ENCODE peak calls at places on chromosomes 4 and X, in five cellular contexts. M, K, B, U and T are unnamed samples.

GRCh38 chrX:21438792-21439191 is 64.6 kb downstream of the CNKSR2 start:
- DNase-seq in M (no peak), K (no peak), B (no peak), U (no peak), T (no peak)

GRCh38 chr4:123603165-123603564 is 206.6 kb downstream of the SPRY1 start:
- DNase-seq in M (no peak), K (no peak), B (peak), U (no peak), T (no peak)

GRCh38 chrX:73977542-73978169 is 326.3 kb upstream of the ZCCHC13 start:
- DNase-seq in M (no peak), K (no peak), B (no peak), U (no peak), T (no peak)

GRCh38 chrX:96435636-96436035 is 249.0 kb upstream of the DIAPH2 start:
- DNase-seq in M (no peak), K (no peak), B (no peak), U (no peak), T (no peak)

GRCh38 chr4:136864580-136865185 is 667.6 kb downstream of the PCDH18 start:
- DNase-seq in M (no peak), K (no peak), B (no peak), U (peak), T (no peak)

GRCh38 chr4:70637239-70637920 is 8.8 kb downstream of the ENAM start:
- DNase-seq in M (no peak), K (no peak), B (no peak), U (no peak), T (no peak)

GRCh38 chrX:38854305-38854704 is 53.0 kb downstream of the MID1IP1 start:
- DNase-seq in M (no peak), K (no peak), B (no peak), U (no peak), T (no peak)

GRCh38 chr4:73421708-73422457 is 14.1 kb upstream of the AFP start:
- DNase-seq in M (no peak), K (no peak), B (no peak), U (no peak), T (no peak)

GRCh38 chr4:107814758-107815552 is 9.8 kb upstream of the SGMS2 start:
- DNase-seq in M (no peak), K (no peak), B (no peak), U (no peak), T (no peak)

GRCh38 chr4:110970642-110971041 is 347.8 kb upstream of the PITX2 start:
- DNase-seq in M (no peak), K (no peak), B (no peak), U (peak), T (no peak)

GRCh38 chrX:39513836-39514235 is 583.9 kb downstream of the BCOR start:
- DNase-seq in M (no peak), K (no peak), B (no peak), U (no peak), T (no peak)

GRCh38 chr4:124262211-124263179 is 450.0 kb downstream of the ANKRD50 start:
- DNase-seq in M (no peak), K (no peak), B (no peak), U (peak), T (no peak)

GRCh38 chr4:139875456-139875855 is 209.8 kb downstream of the MGST2 start:
- DNase-seq in M (no peak), K (no peak), B (no peak), U (no peak), T (no peak)

GRCh38 chrX:41313419-41313818 is 20.5 kb upstream of the DDX3X start:
- DNase-seq in M (no peak), K (no peak), B (no peak), U (peak), T (no peak)

GRCh38 chr4:46765465-46765864 is 143.6 kb downstream of the COX7B2 start:
- DNase-seq in M (no peak), K (no peak), B (peak), U (no peak), T (no peak)

GRCh38 chr4:118281611-118282442 is 71.0 kb downstream of the PRSS12 start:
- DNase-seq in M (no peak), K (no peak), B (no peak), U (peak), T (no peak)

DNA sequence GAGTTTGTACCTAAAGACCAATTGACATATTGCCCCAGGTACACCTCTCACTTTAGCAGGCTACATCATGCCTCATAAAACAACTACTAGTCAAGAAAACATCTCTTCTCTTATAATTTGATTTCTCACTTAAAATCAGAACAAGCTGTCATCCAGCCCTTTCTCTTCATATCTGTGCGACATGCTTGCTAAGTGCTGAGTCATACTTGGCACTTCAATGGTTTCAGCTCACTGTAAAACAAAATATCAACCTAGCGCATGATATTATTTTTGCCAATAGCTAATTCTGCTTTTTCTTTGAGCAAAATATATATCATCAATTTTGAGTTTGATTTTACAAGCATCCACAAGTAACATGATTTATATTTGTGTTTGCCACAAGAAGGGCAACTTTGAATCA is 27.9 kb upstream of the FUNDC1 start:
- DNase-seq in M (no peak), K (no peak), B (no peak), U (peak), T (no peak)
- TF ChIP-seq CTCF in M (no peak), K (no peak), B (no peak), U (no peak), T (no peak)

GRCh38 chr4:168154546-168155277 is 62.4 kb downstream of the ANXA10 start:
- DNase-seq in M (no peak), K (no peak), B (no peak), U (no peak), T (no peak)
- TF ChIP-seq CTCF in M (no peak), K (no peak), B (no peak), U (no peak), T (no peak)

DNA sequence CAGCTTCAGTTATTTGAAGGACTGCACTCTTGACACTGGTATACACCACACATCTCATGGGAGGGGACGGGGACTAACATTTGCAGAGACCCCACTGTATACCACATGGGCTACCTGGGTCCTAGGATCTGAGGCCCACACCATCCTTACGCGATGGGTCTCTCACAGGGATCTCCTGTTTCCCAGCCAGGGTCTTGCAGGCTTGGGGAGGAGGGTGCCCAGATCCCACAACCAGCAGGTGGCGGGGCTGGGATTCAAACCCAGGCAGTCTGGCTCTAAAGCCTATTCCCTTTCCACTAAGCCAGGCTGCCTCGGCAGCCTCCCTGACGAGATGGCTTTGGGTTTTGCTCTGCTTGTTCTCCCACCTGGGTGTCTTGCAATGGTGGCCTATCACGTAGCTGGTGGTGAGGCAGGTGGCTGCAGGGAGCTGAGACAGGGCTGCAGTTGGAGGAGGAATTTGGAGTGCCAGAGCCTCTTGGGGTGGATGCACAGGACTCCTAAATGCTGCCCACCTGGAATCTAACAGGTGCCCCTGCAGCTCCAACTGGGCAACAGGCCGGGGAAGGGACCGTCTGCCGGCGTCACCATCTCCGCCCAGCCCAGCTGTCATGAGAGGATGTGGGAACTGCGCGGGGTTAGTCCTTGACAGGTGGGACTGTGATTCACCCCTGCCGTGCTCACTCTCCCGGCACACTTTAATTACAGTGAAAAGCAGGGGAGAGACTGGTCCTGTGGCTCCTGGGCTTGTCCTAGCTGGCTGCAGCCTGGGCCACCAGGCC is 110.7 kb downstream of the PSAPL1 start:
- DNase-seq in M (no peak), K (no peak), B (no peak), U (no peak), T (no peak)
- TF ChIP-seq CTCF in M (no peak), K (no peak), B (no peak), U (no peak), T (no peak)

GRCh38 chr4:119490335-119490734 is 138.3 kb downstream of the PDE5A start:
- DNase-seq in M (no peak), K (no peak), B (no peak), U (no peak), T (no peak)
- TF ChIP-seq CTCF in M (no peak), K (no peak), B (no peak), U (peak), T (no peak)

DNA sequence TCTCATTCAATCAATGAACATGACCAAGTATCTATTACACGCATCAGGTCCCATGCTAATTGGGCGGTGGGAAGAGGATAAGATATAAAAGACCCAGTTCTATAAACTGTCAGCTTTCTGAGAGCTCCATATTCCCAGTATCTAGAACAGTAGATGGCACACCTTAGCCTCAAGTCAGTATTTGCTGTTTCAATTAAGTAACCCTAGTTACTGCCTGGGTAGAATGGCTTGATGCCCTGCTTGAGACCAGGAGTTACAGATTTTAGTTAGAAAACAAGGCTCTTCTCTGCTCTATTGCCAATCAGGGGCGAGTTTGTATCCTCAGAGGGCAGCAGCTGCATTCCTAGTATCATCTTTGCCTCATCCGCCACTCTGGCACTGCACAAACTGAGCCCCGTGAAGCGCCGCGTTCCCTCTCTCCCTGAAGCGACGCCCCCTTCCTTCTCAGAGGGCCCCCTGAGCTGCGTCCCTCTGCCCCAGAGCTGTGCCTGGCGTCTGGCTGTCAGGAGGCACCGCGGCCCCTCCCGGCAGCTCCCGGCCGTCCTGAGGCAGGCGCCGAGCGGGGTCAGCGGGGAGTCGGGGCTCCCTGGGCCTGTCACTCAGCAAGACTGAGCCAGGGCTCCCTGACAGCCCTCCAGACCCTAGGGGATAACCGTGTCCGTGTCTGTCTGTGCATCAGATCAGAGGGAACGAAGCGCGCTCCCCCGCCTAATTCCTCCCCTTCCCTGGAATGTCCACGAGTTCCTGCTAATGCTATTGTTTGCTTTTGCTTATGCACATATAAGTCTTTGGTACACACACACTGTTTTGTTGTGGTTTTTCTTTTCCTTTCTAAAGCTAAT is 212.4 kb upstream of the TTC29 start:
- DNase-seq in M (no peak), K (peak), B (no peak), U (peak), T (no peak)
- TF ChIP-seq CTCF in M (no peak), K (no peak), B (peak), U (no peak), T (no peak)

DNA sequence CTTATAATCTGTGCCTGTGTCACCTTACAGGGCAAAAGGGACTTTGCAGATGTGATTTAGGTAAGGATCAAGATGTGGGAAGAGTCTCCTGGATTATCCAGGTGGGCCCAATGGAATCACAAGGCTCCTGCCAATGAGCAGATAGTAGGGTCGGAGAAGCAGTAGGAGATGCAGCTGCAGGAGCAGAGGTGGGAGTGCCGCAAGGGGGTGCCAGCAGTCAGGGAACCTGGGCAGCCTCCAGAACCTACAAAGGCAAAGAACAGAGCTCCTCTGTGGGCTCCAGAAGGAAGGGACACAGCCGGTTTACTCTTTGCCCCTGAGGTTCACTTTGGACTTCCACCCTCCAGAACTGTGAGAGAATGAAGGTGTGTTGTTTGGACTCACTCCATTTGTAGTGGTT is 318.6 kb downstream of the EVC2 start:
- DNase-seq in M (no peak), K (no peak), B (no peak), U (no peak), T (no peak)
- TF ChIP-seq CTCF in M (no peak), K (no peak), B (no peak), U (no peak), T (no peak)

GRCh38 chr4:172887959-172888358 is 280.7 kb upstream of the GALNT7 start:
- DNase-seq in M (no peak), K (no peak), B (no peak), U (no peak), T (no peak)

GRCh38 chr4:172897046-172897445 is 271.6 kb upstream of the GALNT7 start:
- DNase-seq in M (no peak), K (no peak), B (no peak), U (no peak), T (no peak)

GRCh38 chr4:172895699-172896098 is 272.9 kb upstream of the GALNT7 start:
- DNase-seq in M (no peak), K (no peak), B (no peak), U (no peak), T (no peak)

GRCh38 chr4:172892300-172892699 is 276.3 kb upstream of the GALNT7 start:
- DNase-seq in M (no peak), K (no peak), B (no peak), U (no peak), T (no peak)
- TF ChIP-seq CTCF in M (no peak), K (no peak), B (peak), U (peak), T (no peak)

DNA sequence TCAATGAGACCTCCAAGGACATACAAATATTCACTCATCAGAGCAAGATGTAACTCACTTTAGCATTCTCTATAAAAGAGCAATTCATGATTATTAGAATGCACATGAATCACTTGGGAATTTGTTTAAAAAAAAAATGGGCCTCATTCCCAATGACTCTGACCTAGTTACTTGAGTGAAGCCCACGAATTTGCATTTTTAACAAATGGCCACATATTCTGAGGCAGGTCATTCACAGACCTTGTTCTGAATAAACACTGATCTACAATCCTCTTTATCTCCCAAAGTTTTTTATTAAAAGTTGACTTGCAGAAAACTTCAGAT is 255.1 kb upstream of the VEGFC start:
- DNase-seq in M (no peak), K (no peak), B (no peak), U (no peak), T (no peak)
- TF ChIP-seq CTCF in M (no peak), K (no peak), B (no peak), U (no peak), T (no peak)

GRCh38 chr4:6912412-6912811 is 2.8 kb downstream of the TBC1D14 start:
- DNase-seq in M (no peak), K (no peak), B (no peak), U (no peak), T (no peak)

GRCh38 chr4:6909970-6910339 is 329 bp downstream of the TBC1D14 start:
- DNase-seq in M (no peak), K (peak), B (no peak), U (no peak), T (no peak)

GRCh38 chr4:6910340-6910959 is 824 bp downstream of the TBC1D14 start:
- DNase-seq in M (no peak), K (peak), B (no peak), U (no peak), T (no peak)

GRCh38 chr4:6909113-6909969 is at the start of gene TBC1D14:
- DNase-seq in M (peak), K (peak), B (peak), U (peak), T (peak)

GRCh38 chr4:6910960-6911874 is 1.6 kb downstream of the TBC1D14 start:
- DNase-seq in M (no peak), K (no peak), B (no peak), U (no peak), T (no peak)
- TF ChIP-seq CTCF in M (no peak), K (no peak), B (no peak), U (no peak), T (no peak)